ENCODE peak calls at places on chromosomes 11 and 22, in six cellular contexts. J is H9, S is neuronal stem cell, E is mesenchymal stem cell, P is IMR-90, F is H1. K is an unnamed sample.

GRCh38 chr11:75051043-75051442 is 45.6 kb downstream of the OR2AT4 start:
- DNase-seq in J (no peak), S (no peak), E (no peak), P (no peak), F (no peak), K (no peak)

GRCh38 chr22:27454807-27455450 is 346.6 kb downstream of the MN1 start:
- DNase-seq in J (no peak), S (no peak), E (no peak), P (no peak), F (no peak), K (no peak)

GRCh38 chr11:128610765-128611617 is 23.6 kb upstream of the ETS1 start:
- DNase-seq in J (no peak), S (no peak), E (no peak), P (no peak), F (no peak), K (no peak)

GRCh38 chr11:94895971-94896370 is 77.4 kb downstream of the CWC15 start:
- DNase-seq in J (no peak), S (no peak), E (peak; percentile 81), P (peak; percentile 73), F (no peak), K (no peak)

GRCh38 chr11:60971520-60971919 is at the start of gene CD6:
- DNase-seq in J (no peak), S (no peak), E (no peak), P (no peak), F (no peak), K (no peak)

GRCh38 chr11:18699848-18700261 is 1.3 kb downstream of the TMEM86A start:
- DNase-seq in J (no peak), S (no peak), E (no peak), P (no peak), F (no peak), K (no peak)

GRCh38 chr11:130817608-130817944 is 98.7 kb downstream of the SNX19 start:
- DNase-seq in J (no peak), S (no peak), E (peak; percentile 48), P (peak; percentile 86), F (no peak), K (peak; percentile 71)

GRCh38 chr11:36488096-36488495 is 22.0 kb downstream of the TRAF6 start:
- DNase-seq in J (no peak), S (no peak), E (no peak), P (no peak), F (no peak), K (no peak)

GRCh38 chr11:67551127-67551526 is 27.9 kb upstream of the CABP2 start:
- DNase-seq in J (no peak), S (no peak), E (no peak), P (no peak), F (no peak), K (no peak)

GRCh38 chr11:130979386-130979972 is 63.2 kb upstream of the SNX19 start:
- DNase-seq in J (no peak), S (no peak), E (peak; percentile 34), P (peak; percentile 61), F (no peak), K (no peak)

GRCh38 chr11:11973361-11973800 is 35.0 kb downstream of the DKK3 start:
- DNase-seq in J (peak; percentile 23), S (no peak), E (peak; percentile 75), P (peak; percentile 72), F (no peak), K (no peak)

GRCh38 chr11:79503028-79503427 is 62.2 kb upstream of the TENM4 start:
- DNase-seq in J (no peak), S (no peak), E (no peak), P (no peak), F (no peak), K (no peak)

GRCh38 chr11:83990160-83990733 is 704.1 kb upstream of the CCDC90B start:
- DNase-seq in J (no peak), S (no peak), E (no peak), P (no peak), F (no peak), K (no peak)

GRCh38 chr11:57777969-57778317 is 16.3 kb downstream of the CTNND1 start:
- DNase-seq in J (no peak), S (no peak), E (no peak), P (no peak), F (no peak), K (no peak)

GRCh38 chr11:57778318-57779037 is 16.9 kb downstream of the CTNND1 start:
- DNase-seq in J (peak; percentile 92), S (peak; percentile 87), E (peak; percentile 98), P (peak; percentile 98), F (peak; percentile 79), K (no peak)

GRCh38 chr11:57779275-57779674 is 17.7 kb downstream of the CTNND1 start:
- DNase-seq in J (peak; percentile 81), S (no peak), E (peak; percentile 63), P (peak; percentile 63), F (no peak), K (peak; percentile 91)

GRCh38 chr11:57785072-57785471 is 23.5 kb downstream of the CTNND1 start:
- DNase-seq in J (no peak), S (no peak), E (no peak), P (no peak), F (no peak), K (no peak)

GRCh38 chr11:57781529-57781943 is 19.9 kb downstream of the CTNND1 start:
- DNase-seq in J (peak; percentile 91), S (no peak), E (peak; percentile 66), P (peak; percentile 33), F (no peak), K (peak; percentile 86)
- H3K18ac ChIP-seq in J (peak overlapping the region; percentile 97), S (no peak overlapping the region), E (no peak overlapping the region), P (no peak overlapping the region), F (peak overlapping the region; percentile 49), K (no peak overlapping the region)

GRCh38 chr22:49461674-49462073 is 366.0 kb downstream of the BRD1 start:
- DNase-seq in J (no peak), S (no peak), E (no peak), P (no peak), F (no peak), K (no peak)

GRCh38 chr22:49457946-49458707 is 369.5 kb downstream of the BRD1 start:
- DNase-seq in J (no peak), S (no peak), E (no peak), P (no peak), F (no peak), K (no peak)

GRCh38 chr22:49460662-49461371 is 366.9 kb downstream of the BRD1 start:
- DNase-seq in J (no peak), S (no peak), E (no peak), P (no peak), F (no peak), K (no peak)

GRCh38 chr22:49457146-49457545 is 370.5 kb downstream of the BRD1 start:
- DNase-seq in J (no peak), S (no peak), E (no peak), P (no peak), F (no peak), K (peak; percentile 11)

DNA sequence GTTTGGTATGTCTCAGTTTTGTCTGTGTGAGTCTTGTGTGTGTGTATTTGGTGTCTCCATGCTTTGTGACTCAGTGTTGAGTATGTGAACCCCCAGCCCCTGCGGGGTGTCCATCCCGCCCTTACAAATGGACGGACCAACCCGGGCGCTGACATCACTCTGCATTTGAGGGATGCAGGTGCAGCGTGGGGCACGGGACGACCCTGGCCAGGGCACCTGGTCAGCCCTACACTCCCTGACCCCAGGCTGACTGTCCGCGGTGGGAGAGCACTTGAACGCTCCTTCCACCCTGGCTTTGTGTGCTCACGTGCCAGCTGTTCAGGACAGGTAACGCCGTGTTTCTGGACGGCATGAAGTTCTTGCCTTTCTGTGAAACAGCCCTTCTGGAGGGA is 369.0 kb downstream of the BRD1 start:
- DNase-seq in J (no peak), S (no peak), E (no peak), P (no peak), F (no peak), K (no peak)
- H4K91ac ChIP-seq in J (no peak overlapping the region), S (no peak overlapping the region), E (no peak overlapping the region), P (no peak overlapping the region), F (peak overlapping the region; percentile 4), K (no peak overlapping the region)

DNA sequence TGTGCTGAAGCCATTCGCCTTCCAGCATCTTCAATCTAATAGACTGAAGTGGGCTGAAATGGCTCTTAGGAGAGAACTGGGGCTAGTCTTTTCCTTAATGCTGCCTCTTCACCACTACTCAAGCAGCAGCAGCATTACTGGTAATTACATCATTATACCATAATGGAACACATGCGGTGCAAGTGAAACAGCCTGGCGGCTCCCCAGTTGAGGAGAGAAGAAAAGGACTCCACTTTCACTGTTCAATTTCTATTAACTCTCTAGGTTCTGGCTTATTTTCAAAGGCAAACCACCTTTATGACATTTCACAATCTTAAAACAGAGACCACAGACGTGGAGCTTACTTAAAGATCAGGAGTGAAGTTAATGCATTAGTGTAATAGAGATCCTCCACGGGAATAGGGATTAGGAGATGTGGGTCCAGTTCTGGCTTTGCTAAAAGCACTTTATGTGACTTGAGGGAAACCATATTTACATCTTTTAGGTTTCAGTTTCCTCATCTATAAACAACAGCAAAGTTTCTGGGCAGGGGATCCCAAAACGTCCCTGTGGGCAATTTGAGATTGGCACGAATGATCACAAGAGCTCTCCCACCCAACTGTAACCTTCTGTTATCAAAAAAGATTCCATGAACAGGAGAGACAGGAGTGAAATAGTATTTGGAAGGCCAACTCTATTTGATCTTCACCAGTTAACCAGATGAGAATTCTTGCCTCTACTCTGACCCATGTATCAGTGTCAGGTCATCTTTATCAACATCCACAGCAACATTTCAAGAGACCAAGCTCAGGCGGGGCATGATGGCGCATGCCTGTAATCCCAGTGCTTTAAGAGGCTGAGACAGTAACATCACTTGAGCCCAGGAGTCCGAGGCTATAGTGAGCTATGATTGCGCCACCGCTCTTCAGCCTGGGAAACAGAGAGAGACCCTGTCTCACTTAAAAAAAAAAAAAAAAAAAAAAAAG is 62.6 kb downstream of the GAB2 start:
- DNase-seq in J (no peak), S (no peak), E (peak; percentile 31), P (no peak), F (no peak), K (no peak)
- H3K18ac ChIP-seq in J (no peak overlapping the region), S (peak overlapping the region; percentile 35), E (no peak overlapping the region), P (no peak overlapping the region), F (no peak overlapping the region), K (no peak overlapping the region)

GRCh38 chr22:47587861-47588582 is 825.6 kb downstream of the TBC1D22A start:
- DNase-seq in J (no peak), S (no peak), E (no peak), P (no peak), F (no peak), K (no peak)

GRCh38 chr22:47587361-47587760 is 824.9 kb downstream of the TBC1D22A start:
- DNase-seq in J (no peak), S (no peak), E (no peak), P (no peak), F (no peak), K (no peak)

GRCh38 chr22:47583959-47584562 is 821.6 kb downstream of the TBC1D22A start:
- DNase-seq in J (no peak), S (no peak), E (no peak), P (no peak), F (no peak), K (no peak)

GRCh38 chr22:47586946-47587345 is 824.5 kb downstream of the TBC1D22A start:
- DNase-seq in J (no peak), S (no peak), E (no peak), P (no peak), F (no peak), K (no peak)

GRCh38 chr22:47586038-47586437 is 823.6 kb downstream of the TBC1D22A start:
- DNase-seq in J (no peak), S (no peak), E (no peak), P (no peak), F (no peak), K (no peak)
- H4K91ac ChIP-seq in J (no peak overlapping the region), S (no peak overlapping the region), E (no peak overlapping the region), P (no peak overlapping the region), F (no peak overlapping the region), K (no peak overlapping the region)

GRCh38 chr22:33192156-33192555 is 134.0 kb upstream of the SYN3 start:
- DNase-seq in J (no peak), S (no peak), E (no peak), P (no peak), F (no peak), K (no peak)

GRCh38 chr22:33194529-33194928 is 136.3 kb upstream of the SYN3 start:
- DNase-seq in J (no peak), S (no peak), E (no peak), P (no peak), F (no peak), K (no peak)
- H3K18ac ChIP-seq in J (no peak overlapping the region), S (no peak overlapping the region), E (no peak overlapping the region), P (no peak overlapping the region), F (no peak overlapping the region), K (no peak overlapping the region)